ENCODE peak calls at places on chromosomes 11 and 22, in six cellular contexts. One of them, this sample, is unnamed.
A peak's percentile ranks its signal among the peaks of the same experiment; 100 is the strongest.

GRCh38 chr11:46306296-46306853 is 28.9 kb downstream of the CREB3L1 start:
- DNase-seq in tibial nerve: no peak
- DNase-seq in LoVo: no peak
- DNase-seq in HCT116: no peak
- DNase-seq in stimulated activated CD4-positive, alpha-beta T cell treated with anti-CD3 and anti-CD28 coated beads, Interleukin-1b, Interleukin-23, amount 100 ng/mL, for 4 hours: no peak
- DNase-seq in heart left ventricle: no peak
- DNase-seq in this sample: no peak

GRCh38 chr22:28857288-28857687 is 26.1 kb upstream of the ZNRF3 start:
- DNase-seq in LoVo: no peak
- DNase-seq in tibial nerve: no peak
- DNase-seq in heart left ventricle: no peak
- DNase-seq in stimulated activated CD4-positive, alpha-beta T cell treated with anti-CD3 and anti-CD28 coated beads, Interleukin-1b, Interleukin-23, amount 100 ng/mL, for 4 hours: no peak
- DNase-seq in HCT116: no peak
- DNase-seq in this sample: no peak

GRCh38 chr11:68373810-68374501 is 61.6 kb downstream of the LRP5 start:
- DNase-seq in tibial nerve: no peak
- DNase-seq in LoVo: no peak
- DNase-seq in stimulated activated CD4-positive, alpha-beta T cell treated with anti-CD3 and anti-CD28 coated beads, Interleukin-1b, Interleukin-23, amount 100 ng/mL, for 4 hours: no peak
- DNase-seq in heart left ventricle: peak; percentile 59
- DNase-seq in HCT116: no peak
- DNase-seq in this sample: peak; percentile 42

GRCh38 chr22:50262460-50262911 is 1.0 kb upstream of the MAPK12 start:
- DNase-seq in tibial nerve: no peak
- DNase-seq in HCT116: no peak
- DNase-seq in heart left ventricle: no peak
- DNase-seq in stimulated activated CD4-positive, alpha-beta T cell treated with anti-CD3 and anti-CD28 coated beads, Interleukin-1b, Interleukin-23, amount 100 ng/mL, for 4 hours: no peak
- DNase-seq in LoVo: no peak
- DNase-seq in this sample: no peak

GRCh38 chr11:35594680-35595079 is 23.6 kb upstream of the FJX1 start:
- DNase-seq in tibial nerve: no peak
- DNase-seq in stimulated activated CD4-positive, alpha-beta T cell treated with anti-CD3 and anti-CD28 coated beads, Interleukin-1b, Interleukin-23, amount 100 ng/mL, for 4 hours: no peak
- DNase-seq in heart left ventricle: no peak
- DNase-seq in LoVo: no peak
- DNase-seq in HCT116: no peak
- DNase-seq in this sample: no peak

GRCh38 chr11:94537051-94537600 is 6.6 kb upstream of the FUT4 start:
- DNase-seq in LoVo: peak; percentile 27
- DNase-seq in HCT116: no peak
- DNase-seq in heart left ventricle: no peak
- DNase-seq in tibial nerve: no peak
- DNase-seq in stimulated activated CD4-positive, alpha-beta T cell treated with anti-CD3 and anti-CD28 coated beads, Interleukin-1b, Interleukin-23, amount 100 ng/mL, for 4 hours: no peak
- DNase-seq in this sample: no peak

GRCh38 chr11:14336507-14337503 is 22.2 kb downstream of the RRAS2 start:
- DNase-seq in tibial nerve: no peak
- DNase-seq in stimulated activated CD4-positive, alpha-beta T cell treated with anti-CD3 and anti-CD28 coated beads, Interleukin-1b, Interleukin-23, amount 100 ng/mL, for 4 hours: no peak
- DNase-seq in HCT116: peak; percentile 79
- DNase-seq in LoVo: peak; percentile 73
- DNase-seq in heart left ventricle: no peak
- DNase-seq in this sample: no peak

GRCh38 chr22:37533995-37534394 is 14.8 kb upstream of the CARD10 start:
- DNase-seq in LoVo: no peak
- DNase-seq in tibial nerve: no peak
- DNase-seq in heart left ventricle: no peak
- DNase-seq in stimulated activated CD4-positive, alpha-beta T cell treated with anti-CD3 and anti-CD28 coated beads, Interleukin-1b, Interleukin-23, amount 100 ng/mL, for 4 hours: no peak
- DNase-seq in HCT116: peak; percentile 34
- DNase-seq in this sample: no peak

GRCh38 chr11:118065375-118065774 is 11.5 kb upstream of the TMPRSS4 start:
- DNase-seq in HCT116: no peak
- DNase-seq in LoVo: no peak
- DNase-seq in stimulated activated CD4-positive, alpha-beta T cell treated with anti-CD3 and anti-CD28 coated beads, Interleukin-1b, Interleukin-23, amount 100 ng/mL, for 4 hours: no peak
- DNase-seq in tibial nerve: no peak
- DNase-seq in heart left ventricle: no peak
- DNase-seq in this sample: no peak

GRCh38 chr22:40653361-40653760 is 16.8 kb upstream of the MRTFA start:
- DNase-seq in stimulated activated CD4-positive, alpha-beta T cell treated with anti-CD3 and anti-CD28 coated beads, Interleukin-1b, Interleukin-23, amount 100 ng/mL, for 4 hours: no peak
- DNase-seq in heart left ventricle: no peak
- DNase-seq in HCT116: no peak
- DNase-seq in LoVo: no peak
- DNase-seq in tibial nerve: no peak
- DNase-seq in this sample: no peak

GRCh38 chr22:36136988-36137387 is 23.6 kb downstream of the APOL3 start:
- DNase-seq in heart left ventricle: no peak
- DNase-seq in HCT116: no peak
- DNase-seq in tibial nerve: no peak
- DNase-seq in LoVo: no peak
- DNase-seq in stimulated activated CD4-positive, alpha-beta T cell treated with anti-CD3 and anti-CD28 coated beads, Interleukin-1b, Interleukin-23, amount 100 ng/mL, for 4 hours: no peak
- DNase-seq in this sample: no peak

GRCh38 chr11:110076388-110076965 is 16.7 kb upstream of the ZC3H12C start:
- DNase-seq in HCT116: no peak
- DNase-seq in heart left ventricle: no peak
- DNase-seq in tibial nerve: no peak
- DNase-seq in LoVo: peak; percentile 69
- DNase-seq in stimulated activated CD4-positive, alpha-beta T cell treated with anti-CD3 and anti-CD28 coated beads, Interleukin-1b, Interleukin-23, amount 100 ng/mL, for 4 hours: no peak
- DNase-seq in this sample: no peak

GRCh38 chr11:61900251-61900650 is 8.9 kb upstream of the FADS3 start:
- DNase-seq in tibial nerve: no peak
- DNase-seq in HCT116: no peak
- DNase-seq in stimulated activated CD4-positive, alpha-beta T cell treated with anti-CD3 and anti-CD28 coated beads, Interleukin-1b, Interleukin-23, amount 100 ng/mL, for 4 hours: no peak
- DNase-seq in heart left ventricle: no peak
- DNase-seq in LoVo: no peak
- DNase-seq in this sample: no peak

GRCh38 chr11:13140873-13141655 is 131.9 kb downstream of the RASSF10 start:
- DNase-seq in heart left ventricle: no peak
- DNase-seq in tibial nerve: no peak
- DNase-seq in stimulated activated CD4-positive, alpha-beta T cell treated with anti-CD3 and anti-CD28 coated beads, Interleukin-1b, Interleukin-23, amount 100 ng/mL, for 4 hours: no peak
- DNase-seq in HCT116: no peak
- DNase-seq in LoVo: peak; percentile 46
- DNase-seq in this sample: peak; percentile 59

GRCh38 chr11:17250561-17251350 is 25.8 kb upstream of the NUCB2 start:
- DNase-seq in stimulated activated CD4-positive, alpha-beta T cell treated with anti-CD3 and anti-CD28 coated beads, Interleukin-1b, Interleukin-23, amount 100 ng/mL, for 4 hours: no peak
- DNase-seq in tibial nerve: no peak
- DNase-seq in heart left ventricle: no peak
- DNase-seq in LoVo: no peak
- DNase-seq in HCT116: no peak
- DNase-seq in this sample: no peak

GRCh38 chr11:75873417-75874148 is 58.6 kb downstream of the UVRAG start:
- DNase-seq in HCT116: no peak
- DNase-seq in tibial nerve: no peak
- DNase-seq in heart left ventricle: no peak
- DNase-seq in LoVo: no peak
- DNase-seq in stimulated activated CD4-positive, alpha-beta T cell treated with anti-CD3 and anti-CD28 coated beads, Interleukin-1b, Interleukin-23, amount 100 ng/mL, for 4 hours: no peak
- DNase-seq in this sample: no peak

GRCh38 chr22:49206281-49206680 is 621.4 kb downstream of the BRD1 start:
- DNase-seq in HCT116: no peak
- DNase-seq in LoVo: no peak
- DNase-seq in tibial nerve: no peak
- DNase-seq in heart left ventricle: no peak
- DNase-seq in stimulated activated CD4-positive, alpha-beta T cell treated with anti-CD3 and anti-CD28 coated beads, Interleukin-1b, Interleukin-23, amount 100 ng/mL, for 4 hours: no peak
- DNase-seq in this sample: no peak

GRCh38 chr22:23058481-23059336 is 11.6 kb upstream of the GNAZ start:
- DNase-seq in heart left ventricle: peak; percentile 9
- DNase-seq in stimulated activated CD4-positive, alpha-beta T cell treated with anti-CD3 and anti-CD28 coated beads, Interleukin-1b, Interleukin-23, amount 100 ng/mL, for 4 hours: no peak
- DNase-seq in HCT116: no peak
- DNase-seq in LoVo: no peak
- DNase-seq in tibial nerve: no peak
- DNase-seq in this sample: no peak

GRCh38 chr22:40857309-40857851 is 432 bp downstream of the XPNPEP3 start:
- DNase-seq in heart left ventricle: no peak
- DNase-seq in tibial nerve: no peak
- DNase-seq in LoVo: no peak
- DNase-seq in stimulated activated CD4-positive, alpha-beta T cell treated with anti-CD3 and anti-CD28 coated beads, Interleukin-1b, Interleukin-23, amount 100 ng/mL, for 4 hours: no peak
- DNase-seq in HCT116: no peak
- DNase-seq in this sample: no peak

GRCh38 chr11:116109228-116109627 is 605.0 kb upstream of the CADM1 start:
- DNase-seq in stimulated activated CD4-positive, alpha-beta T cell treated with anti-CD3 and anti-CD28 coated beads, Interleukin-1b, Interleukin-23, amount 100 ng/mL, for 4 hours: no peak
- DNase-seq in heart left ventricle: no peak
- DNase-seq in LoVo: peak; percentile 67
- DNase-seq in tibial nerve: no peak
- DNase-seq in HCT116: peak; percentile 10
- DNase-seq in this sample: no peak

GRCh38 chr11:104682241-104682640 is 216.0 kb downstream of the CASP12 start:
- DNase-seq in HCT116: no peak
- DNase-seq in stimulated activated CD4-positive, alpha-beta T cell treated with anti-CD3 and anti-CD28 coated beads, Interleukin-1b, Interleukin-23, amount 100 ng/mL, for 4 hours: no peak
- DNase-seq in tibial nerve: no peak
- DNase-seq in LoVo: no peak
- DNase-seq in heart left ventricle: no peak
- DNase-seq in this sample: no peak

GRCh38 chr22:36330655-36331305 is 57.0 kb downstream of the MYH9 start:
- DNase-seq in LoVo: no peak
- DNase-seq in stimulated activated CD4-positive, alpha-beta T cell treated with anti-CD3 and anti-CD28 coated beads, Interleukin-1b, Interleukin-23, amount 100 ng/mL, for 4 hours: no peak
- DNase-seq in tibial nerve: no peak
- DNase-seq in heart left ventricle: peak; percentile 78
- DNase-seq in HCT116: no peak
- DNase-seq in this sample: peak; percentile 62

GRCh38 chr22:50302564-50302963 is 4.9 kb downstream of the PLXNB2 start:
- DNase-seq in LoVo: no peak
- DNase-seq in heart left ventricle: peak; percentile 60
- DNase-seq in tibial nerve: no peak
- DNase-seq in HCT116: no peak
- DNase-seq in stimulated activated CD4-positive, alpha-beta T cell treated with anti-CD3 and anti-CD28 coated beads, Interleukin-1b, Interleukin-23, amount 100 ng/mL, for 4 hours: no peak
- DNase-seq in this sample: no peak

GRCh38 chr22:17369553-17370035 is 334 bp downstream of the CECR2 start:
- DNase-seq in LoVo: peak; percentile 18
- DNase-seq in HCT116: no peak
- DNase-seq in stimulated activated CD4-positive, alpha-beta T cell treated with anti-CD3 and anti-CD28 coated beads, Interleukin-1b, Interleukin-23, amount 100 ng/mL, for 4 hours: no peak
- DNase-seq in tibial nerve: no peak
- DNase-seq in heart left ventricle: peak; percentile 42
- DNase-seq in this sample: no peak

GRCh38 chr11:35892166-35892565 is 51.7 kb upstream of the LDLRAD3 start:
- DNase-seq in HCT116: no peak
- DNase-seq in tibial nerve: no peak
- DNase-seq in stimulated activated CD4-positive, alpha-beta T cell treated with anti-CD3 and anti-CD28 coated beads, Interleukin-1b, Interleukin-23, amount 100 ng/mL, for 4 hours: no peak
- DNase-seq in LoVo: no peak
- DNase-seq in heart left ventricle: no peak
- DNase-seq in this sample: no peak

GRCh38 chr11:108574675-108575074 is 18.9 kb downstream of the EXPH5 start:
- DNase-seq in heart left ventricle: no peak
- DNase-seq in LoVo: no peak
- DNase-seq in stimulated activated CD4-positive, alpha-beta T cell treated with anti-CD3 and anti-CD28 coated beads, Interleukin-1b, Interleukin-23, amount 100 ng/mL, for 4 hours: no peak
- DNase-seq in HCT116: no peak
- DNase-seq in tibial nerve: no peak
- DNase-seq in this sample: no peak

GRCh38 chr22:46336119-46337078 is 885 bp downstream of the TRMU start:
- DNase-seq in stimulated activated CD4-positive, alpha-beta T cell treated with anti-CD3 and anti-CD28 coated beads, Interleukin-1b, Interleukin-23, amount 100 ng/mL, for 4 hours: no peak
- DNase-seq in tibial nerve: no peak
- DNase-seq in heart left ventricle: no peak
- DNase-seq in HCT116: no peak
- DNase-seq in LoVo: no peak
- DNase-seq in this sample: no peak

GRCh38 chr11:35126000-35126878 is 12.7 kb upstream of the CD44 start:
- DNase-seq in LoVo: no peak
- DNase-seq in tibial nerve: no peak
- DNase-seq in HCT116: no peak
- DNase-seq in stimulated activated CD4-positive, alpha-beta T cell treated with anti-CD3 and anti-CD28 coated beads, Interleukin-1b, Interleukin-23, amount 100 ng/mL, for 4 hours: no peak
- DNase-seq in heart left ventricle: no peak
- DNase-seq in this sample: no peak

GRCh38 chr22:20154602-20155183 is 3.8 kb upstream of the CCDC188 start:
- DNase-seq in heart left ventricle: no peak
- DNase-seq in LoVo: no peak
- DNase-seq in HCT116: no peak
- DNase-seq in stimulated activated CD4-positive, alpha-beta T cell treated with anti-CD3 and anti-CD28 coated beads, Interleukin-1b, Interleukin-23, amount 100 ng/mL, for 4 hours: no peak
- DNase-seq in tibial nerve: no peak
- DNase-seq in this sample: no peak

GRCh38 chr11:76279038-76279437 is 72.7 kb upstream of the WNT11 start:
- DNase-seq in stimulated activated CD4-positive, alpha-beta T cell treated with anti-CD3 and anti-CD28 coated beads, Interleukin-1b, Interleukin-23, amount 100 ng/mL, for 4 hours: no peak
- DNase-seq in heart left ventricle: no peak
- DNase-seq in tibial nerve: no peak
- DNase-seq in LoVo: no peak
- DNase-seq in HCT116: no peak
- DNase-seq in this sample: no peak

GRCh38 chr11:57464343-57465181 is 4.2 kb downstream of the RTN4RL2 start:
- DNase-seq in heart left ventricle: no peak
- DNase-seq in stimulated activated CD4-positive, alpha-beta T cell treated with anti-CD3 and anti-CD28 coated beads, Interleukin-1b, Interleukin-23, amount 100 ng/mL, for 4 hours: no peak
- DNase-seq in LoVo: no peak
- DNase-seq in HCT116: no peak
- DNase-seq in tibial nerve: no peak
- DNase-seq in this sample: no peak

GRCh38 chr11:123479048-123479837 is 49.2 kb downstream of the GRAMD1B start:
- DNase-seq in tibial nerve: no peak
- DNase-seq in stimulated activated CD4-positive, alpha-beta T cell treated with anti-CD3 and anti-CD28 coated beads, Interleukin-1b, Interleukin-23, amount 100 ng/mL, for 4 hours: no peak
- DNase-seq in LoVo: no peak
- DNase-seq in heart left ventricle: no peak
- DNase-seq in HCT116: no peak
- DNase-seq in this sample: no peak

GRCh38 chr11:10323793-10324170 is 18.9 kb downstream of the ADM start:
- DNase-seq in LoVo: no peak
- DNase-seq in stimulated activated CD4-positive, alpha-beta T cell treated with anti-CD3 and anti-CD28 coated beads, Interleukin-1b, Interleukin-23, amount 100 ng/mL, for 4 hours: no peak
- DNase-seq in tibial nerve: no peak
- DNase-seq in heart left ventricle: no peak
- DNase-seq in HCT116: no peak
- DNase-seq in this sample: no peak

GRCh38 chr11:61004841-61005240 is 33.4 kb downstream of the CD6 start:
- DNase-seq in HCT116: no peak
- DNase-seq in heart left ventricle: no peak
- DNase-seq in stimulated activated CD4-positive, alpha-beta T cell treated with anti-CD3 and anti-CD28 coated beads, Interleukin-1b, Interleukin-23, amount 100 ng/mL, for 4 hours: no peak
- DNase-seq in tibial nerve: no peak
- DNase-seq in LoVo: no peak
- DNase-seq in this sample: no peak

GRCh38 chr11:41497974-41498373 is 38.5 kb upstream of the LRRC4C start:
- DNase-seq in tibial nerve: no peak
- DNase-seq in stimulated activated CD4-positive, alpha-beta T cell treated with anti-CD3 and anti-CD28 coated beads, Interleukin-1b, Interleukin-23, amount 100 ng/mL, for 4 hours: no peak
- DNase-seq in heart left ventricle: no peak
- DNase-seq in HCT116: no peak
- DNase-seq in LoVo: no peak
- DNase-seq in this sample: no peak

GRCh38 chr11:66665369-66665768 is 12.3 kb downstream of the RBM4B start:
- DNase-seq in stimulated activated CD4-positive, alpha-beta T cell treated with anti-CD3 and anti-CD28 coated beads, Interleukin-1b, Interleukin-23, amount 100 ng/mL, for 4 hours: no peak
- DNase-seq in HCT116: no peak
- DNase-seq in heart left ventricle: no peak
- DNase-seq in LoVo: no peak
- DNase-seq in tibial nerve: no peak
- DNase-seq in this sample: no peak

GRCh38 chr11:8713760-8714159 is 31.2 kb downstream of the RPL27A start:
- DNase-seq in LoVo: no peak
- DNase-seq in heart left ventricle: no peak
- DNase-seq in tibial nerve: no peak
- DNase-seq in HCT116: no peak
- DNase-seq in stimulated activated CD4-positive, alpha-beta T cell treated with anti-CD3 and anti-CD28 coated beads, Interleukin-1b, Interleukin-23, amount 100 ng/mL, for 4 hours: no peak
- DNase-seq in this sample: no peak

GRCh38 chr11:83408946-83409345 is 122.8 kb upstream of the CCDC90B start:
- DNase-seq in LoVo: no peak
- DNase-seq in heart left ventricle: no peak
- DNase-seq in stimulated activated CD4-positive, alpha-beta T cell treated with anti-CD3 and anti-CD28 coated beads, Interleukin-1b, Interleukin-23, amount 100 ng/mL, for 4 hours: no peak
- DNase-seq in tibial nerve: no peak
- DNase-seq in HCT116: no peak
- DNase-seq in this sample: no peak

This sample was measured in prostate gland.